ENCODE peak calls at places on chromosomes 5 and 9, in seven cellular contexts. O, H, P, B, X, Y and A are unnamed samples.

GRCh38 chr5:14110680-14111079 is 32.5 kb upstream of the TRIO start:
- DNase-seq in O (no peak), H (no peak), P (no peak), B (peak; percentile 69), X (no peak), Y (no peak), A (no peak)

GRCh38 chr5:15722305-15722704 is 222.3 kb downstream of the FBXL7 start:
- DNase-seq in O (no peak), H (no peak), P (no peak), B (no peak), X (no peak), Y (no peak), A (no peak)

GRCh38 chr5:140351609-140352334 is 5.4 kb upstream of the HBEGF start:
- DNase-seq in O (no peak), H (no peak), P (no peak), B (peak; percentile 74), X (peak; percentile 36), Y (peak; percentile 61), A (peak; percentile 28)

GRCh38 chr9:100426532-100427365 is at the start of gene MSANTD3:
- DNase-seq in O (peak; percentile 10), H (peak; percentile 72), P (peak; percentile 38), B (peak; percentile 89), X (peak; percentile 75), Y (peak; percentile 42), A (peak; percentile 44)

GRCh38 chr5:87298687-87299362 is 31.1 kb downstream of the RASA1 start:
- DNase-seq in O (no peak), H (no peak), P (no peak), B (peak; percentile 31), X (no peak), Y (no peak), A (no peak)

GRCh38 chr5:139222346-139222745 is 24.2 kb upstream of the SIL1 start:
- DNase-seq in O (no peak), H (no peak), P (no peak), B (no peak), X (no peak), Y (no peak), A (no peak)

GRCh38 chr5:114952876-114953275 is 216.8 kb downstream of the TRIM36 start:
- DNase-seq in O (no peak), H (no peak), P (no peak), B (no peak), X (no peak), Y (no peak), A (no peak)

GRCh38 chr9:86585422-86586143 is 231.4 kb upstream of the TUT7 start:
- DNase-seq in O (no peak), H (no peak), P (no peak), B (no peak), X (no peak), Y (no peak), A (no peak)

GRCh38 chr5:88678780-88679491 is 204.0 kb downstream of the MEF2C start:
- DNase-seq in O (no peak), H (no peak), P (no peak), B (peak; percentile 55), X (no peak), Y (no peak), A (no peak)

GRCh38 chr9:7935666-7936065 is 136.1 kb upstream of the DMAC1 start:
- DNase-seq in O (no peak), H (no peak), P (no peak), B (no peak), X (no peak), Y (no peak), A (no peak)

GRCh38 chr9:115649991-115650472 is 503.6 kb upstream of the PAPPA start:
- DNase-seq in O (no peak), H (peak; percentile 83), P (no peak), B (peak; percentile 94), X (peak; percentile 62), Y (no peak), A (no peak)

GRCh38 chr5:7815757-7816534 is 35.0 kb downstream of the CFAP90 start:
- DNase-seq in O (peak; percentile 12), H (peak; percentile 78), P (peak; percentile 78), B (peak; percentile 52), X (peak; percentile 85), Y (peak; percentile 67), A (peak; percentile 38)

GRCh38 chr9:137750007-137750406 is 127.6 kb upstream of the CACNA1B start:
- DNase-seq in O (no peak), H (no peak), P (no peak), B (no peak), X (no peak), Y (no peak), A (no peak)

GRCh38 chr9:83962165-83962564 is 17.9 kb downstream of the HNRNPK start:
- DNase-seq in O (no peak), H (no peak), P (no peak), B (peak; percentile 94), X (no peak), Y (no peak), A (no peak)

GRCh38 chr5:157606046-157606445 is 30.5 kb upstream of the ADAM19 start:
- DNase-seq in O (no peak), H (no peak), P (no peak), B (no peak), X (no peak), Y (no peak), A (no peak)

GRCh38 chr5:167634432-167634831 is 657.0 kb upstream of the WWC1 start:
- DNase-seq in O (no peak), H (no peak), P (no peak), B (peak; percentile 77), X (no peak), Y (no peak), A (no peak)

GRCh38 chr5:76652809-76653414 is 29.7 kb upstream of the F2RL2 start:
- DNase-seq in O (no peak), H (no peak), P (no peak), B (no peak), X (no peak), Y (no peak), A (no peak)

GRCh38 chr9:36870960-36871359 is 163.1 kb downstream of the PAX5 start:
- DNase-seq in O (no peak), H (no peak), P (no peak), B (no peak), X (no peak), Y (no peak), A (no peak)

GRCh38 chr5:13695076-13695712 is 249.3 kb downstream of the DNAH5 start:
- DNase-seq in O (no peak), H (no peak), P (no peak), B (peak; percentile 21), X (no peak), Y (no peak), A (no peak)

GRCh38 chr5:34591723-34592122 is 64.4 kb upstream of the RAI14 start:
- DNase-seq in O (no peak), H (no peak), P (no peak), B (no peak), X (no peak), Y (no peak), A (no peak)

GRCh38 chr5:79529110-79529509 is 15.2 kb upstream of the HOMER1 start:
- DNase-seq in O (no peak), H (no peak), P (no peak), B (no peak), X (no peak), Y (no peak), A (no peak)

GRCh38 chr9:4073371-4073770 is 226.5 kb downstream of the GLIS3 start:
- DNase-seq in O (no peak), H (no peak), P (no peak), B (no peak), X (no peak), Y (no peak), A (no peak)

GRCh38 chr9:134054891-134055811 is 12.7 kb downstream of the BRD3 start:
- DNase-seq in O (no peak), H (no peak), P (no peak), B (no peak), X (no peak), Y (no peak), A (no peak)

GRCh38 chr9:72917892-72918509 is 34.9 kb downstream of the ALDH1A1 start:
- DNase-seq in O (no peak), H (no peak), P (no peak), B (no peak), X (no peak), Y (no peak), A (no peak)

GRCh38 chr9:118121361-118121760 is 417.2 kb downstream of the TLR4 start:
- DNase-seq in O (no peak), H (no peak), P (no peak), B (peak; percentile 15), X (no peak), Y (no peak), A (no peak)